ENCODE peak calls at places on chromosome 21, in four cellular contexts. D is NT2/D1, Z is GM12878, S is H1. K is an unnamed sample.

GRCh38 chr21:26116456-26117011 is 54.0 kb downstream of the APP start:
- DNase-seq in S (no peak), Z (no peak), D (no peak), K (no peak)

GRCh38 chr21:26674324-26674723 is 101.2 kb upstream of the CYYR1 start:
- DNase-seq in D (no peak), Z (no peak), S (no peak), K (no peak)

GRCh38 chr21:31922881-31923280 is 50.1 kb downstream of the HUNK start:
- DNase-seq in D (no peak), Z (no peak), S (no peak), K (no peak)

GRCh38 chr21:20811702-20812101 is 186.5 kb upstream of the NCAM2 start:
- DNase-seq in S (no peak), D (no peak), Z (no peak), K (no peak)

GRCh38 chr21:25582888-25583287 is 24.4 kb downstream of the MRPL39 start:
- DNase-seq in D (no peak), Z (no peak), S (no peak), K (no peak)

GRCh38 chr21:25563399-25564116 is 43.7 kb downstream of the MRPL39 start:
- DNase-seq in S (no peak), Z (peak; percentile 87), D (no peak), K (no peak)

GRCh38 chr21:34881894-34882371 is 167.2 kb downstream of the RUNX1 start:
- DNase-seq in Z (no peak), D (no peak), S (no peak), K (no peak)

GRCh38 chr21:21297211-21297610 is 299.0 kb downstream of the NCAM2 start:
- DNase-seq in D (no peak), S (no peak), Z (no peak), K (no peak)

GRCh38 chr21:25254491-25255174 is 352.6 kb downstream of the MRPL39 start:
- DNase-seq in D (no peak), Z (no peak), S (no peak), K (no peak)

DNA sequence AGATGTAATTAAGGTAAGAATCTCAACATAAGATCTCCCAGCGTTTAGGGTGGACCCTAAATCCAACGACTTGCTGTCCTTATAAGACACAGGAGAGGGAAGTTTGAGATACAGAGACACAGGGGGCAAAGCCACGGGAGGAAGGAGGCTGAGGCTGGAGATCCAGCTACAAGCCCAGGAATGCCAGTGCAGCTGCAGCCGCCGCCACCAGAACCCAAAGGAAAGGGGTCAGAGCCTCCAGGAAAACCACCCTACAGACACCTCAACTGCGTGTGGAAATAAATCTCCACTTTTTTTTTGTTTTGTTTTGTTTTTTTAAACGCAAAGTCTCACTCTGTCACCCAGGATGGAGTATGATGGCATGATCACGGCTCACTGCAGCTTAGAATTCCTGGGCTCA is 12.1 kb upstream of the TFF1 start:
- DNase-seq in S (no peak), Z (no peak), D (no peak), K (no peak)
- H3K4me1 ChIP-seq in S (no peaks in the 10 kb centered on the region), Z (no peaks in the 10 kb centered on the region), D (peaks cover 7% of the 10 kb centered on the region), K (no peaks in the 10 kb centered on the region)

DNA sequence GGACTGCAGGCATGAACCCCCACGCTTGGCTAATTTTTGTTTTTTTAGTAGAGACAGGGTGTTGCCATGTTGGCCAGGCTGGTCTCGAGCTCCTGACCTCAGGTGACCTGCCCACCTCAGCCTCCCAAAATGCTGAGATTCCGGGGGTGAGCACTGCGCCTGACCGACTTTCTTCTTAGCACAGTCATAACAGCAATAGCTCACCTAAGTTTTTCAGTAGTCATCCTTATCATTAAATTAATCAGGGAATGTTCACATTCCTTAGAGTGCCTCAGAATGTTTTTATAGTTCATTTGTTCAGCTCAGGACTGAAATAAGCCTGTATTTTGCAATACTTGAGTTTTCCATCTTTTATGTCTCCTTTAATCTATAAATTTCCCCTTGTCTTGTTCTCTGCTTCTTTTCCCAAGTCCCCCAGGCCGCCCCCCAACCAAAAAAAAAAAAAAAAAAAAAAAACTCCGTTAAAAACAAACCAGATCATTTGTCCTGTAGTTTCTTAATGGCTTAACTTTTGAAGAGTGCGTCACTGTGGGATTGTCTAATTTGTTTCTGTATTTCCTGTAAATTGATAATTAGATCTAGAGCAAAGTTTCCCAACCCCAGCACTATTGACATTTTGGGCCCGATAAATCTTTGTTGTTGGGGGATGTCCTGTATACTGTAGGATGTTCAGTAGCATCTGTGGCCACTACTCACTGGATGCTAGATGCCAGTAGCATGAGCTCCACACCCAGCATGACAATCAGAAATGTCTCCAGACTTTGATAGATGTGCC is 120.7 kb downstream of the ITSN1 start:
- DNase-seq in S (no peak), Z (no peak), D (no peak), K (no peak)
- TF ChIP-seq YY1 in S (no peak), Z (no peak), D (no peak), K (no peak)

DNA sequence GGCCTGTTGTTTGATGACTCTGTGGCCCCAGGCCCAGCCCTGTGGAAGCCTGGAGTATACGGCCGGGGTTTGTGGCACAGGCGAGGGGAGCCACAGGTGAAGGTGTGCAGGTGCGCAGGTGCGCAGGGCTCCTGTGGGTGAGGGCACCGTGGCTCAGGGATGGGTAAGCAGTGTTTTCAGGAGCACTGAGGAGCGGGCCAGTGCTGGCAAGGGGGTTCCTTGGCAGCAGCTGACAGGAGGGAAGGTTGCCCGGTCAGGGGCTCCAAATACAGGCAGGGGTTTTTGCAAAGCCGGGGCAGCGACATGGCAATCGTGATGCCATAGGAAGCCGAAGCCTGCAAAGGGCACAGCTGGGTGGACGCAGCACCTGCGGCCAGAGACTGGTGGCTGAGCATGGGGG is 20.7 kb downstream of the AGPAT3 start:
- DNase-seq in D (no peak), S (no peak), Z (no peak), K (no peak)
- H3K4me1 ChIP-seq in D (peaks cover 18% of the 10 kb centered on the region), S (peaks cover 13% of the 10 kb centered on the region), Z (peaks cover 18% of the 10 kb centered on the region), K (peaks cover 32% of the 10 kb centered on the region)

GRCh38 chr21:46183910-46184624 is at the start of gene SPATC1L:
- DNase-seq in Z (peak; percentile 39), D (peak; percentile 76), S (peak; percentile 38), K (no peak)
- TF ChIP-seq YY1 in Z (no peak), D (no peak), S (no peak), K (no peak)